ENCODE peak calls at places on chromosomes 4 and X, in eight cellular contexts. W is fibroblast of pulmonary artery, M is astrocyte of the cerebellum, I is mesothelial cell of epicardium, D is breast epithelium, X is sigmoid colon, L is fibroblast of lung, Y is astrocyte of the spinal cord. K is an unnamed sample.

GRCh38 chr4:128573781-128574508 is 235.6 kb upstream of the JADE1 start:
- DNase-seq in D (no peak), M (peak), L (no peak), X (no peak), Y (peak), W (peak), I (no peak), K (no peak)

GRCh38 chrX:64097891-64098290 is 107.6 kb downstream of the AMER1 start:
- DNase-seq in Y (no peak), L (no peak), X (no peak), W (no peak), M (no peak), I (no peak), D (no peak), K (no peak)

GRCh38 chrX:37871626-37872302 is 24.4 kb upstream of the DYNLT3 start:
- DNase-seq in M (peak), Y (peak), L (peak), X (no peak), W (peak), I (no peak), D (no peak), K (no peak)

GRCh38 chrX:19670321-19670750 is 155.0 kb upstream of the MAP3K15 start:
- DNase-seq in L (peak), I (no peak), X (no peak), W (peak), Y (peak), M (no peak), D (no peak), K (no peak)

GRCh38 chrX:112670964-112671363 is 8.8 kb downstream of the LHFPL1 start:
- DNase-seq in L (no peak), Y (no peak), X (no peak), M (no peak), W (no peak), I (no peak), D (no peak), K (no peak)

GRCh38 chr4:123182289-123182688 is 214.3 kb upstream of the SPRY1 start:
- DNase-seq in Y (no peak), D (no peak), L (no peak), I (no peak), M (no peak), W (no peak), X (no peak), K (no peak)

GRCh38 chrX:468979-469378 is 82.3 kb upstream of the PPP2R3B start:
- DNase-seq in M (no peak), I (no peak), X (peak), W (no peak), L (no peak), D (no peak), Y (no peak), K (no peak)

GRCh38 chr4:88335092-88335665 is 43.5 kb upstream of the HERC6 start:
- DNase-seq in W (no peak), M (no peak), D (no peak), Y (no peak), X (no peak), L (peak), I (no peak), K (no peak)

GRCh38 chr4:38179690-38180299 is 219.6 kb downstream of the PTTG2 start:
- DNase-seq in D (peak), Y (peak), M (peak), X (peak), L (peak), W (peak), I (peak), K (peak)

DNA sequence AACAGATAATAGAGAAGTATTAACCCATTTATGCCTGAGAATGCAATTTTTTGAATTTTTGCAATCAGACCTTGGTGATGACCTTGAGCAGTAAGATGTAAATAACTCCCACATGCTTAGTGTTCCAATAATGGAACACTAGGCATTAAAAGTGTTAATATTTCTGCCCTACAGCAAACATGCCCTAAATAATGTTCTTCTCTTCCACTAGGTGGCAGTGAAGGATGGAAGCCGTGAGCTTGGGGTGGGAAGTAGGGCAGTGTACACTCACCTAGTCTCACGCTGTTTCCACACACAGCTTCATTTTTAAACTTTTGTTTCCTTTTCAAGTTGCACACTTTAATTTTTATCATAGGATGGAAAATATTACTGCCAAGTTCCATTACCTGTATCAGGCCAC is 613.1 kb upstream of the HS3ST1 start:
- DNase-seq in D (no peak), X (no peak), W (peak), Y (no peak), I (no peak), M (no peak), L (no peak), K (no peak)
- TF ChIP-seq CTCF in D (no peak), X (no peak), W (peak), Y (no peak), I (peak), M (no peak), L (no peak), K (no peak)

DNA sequence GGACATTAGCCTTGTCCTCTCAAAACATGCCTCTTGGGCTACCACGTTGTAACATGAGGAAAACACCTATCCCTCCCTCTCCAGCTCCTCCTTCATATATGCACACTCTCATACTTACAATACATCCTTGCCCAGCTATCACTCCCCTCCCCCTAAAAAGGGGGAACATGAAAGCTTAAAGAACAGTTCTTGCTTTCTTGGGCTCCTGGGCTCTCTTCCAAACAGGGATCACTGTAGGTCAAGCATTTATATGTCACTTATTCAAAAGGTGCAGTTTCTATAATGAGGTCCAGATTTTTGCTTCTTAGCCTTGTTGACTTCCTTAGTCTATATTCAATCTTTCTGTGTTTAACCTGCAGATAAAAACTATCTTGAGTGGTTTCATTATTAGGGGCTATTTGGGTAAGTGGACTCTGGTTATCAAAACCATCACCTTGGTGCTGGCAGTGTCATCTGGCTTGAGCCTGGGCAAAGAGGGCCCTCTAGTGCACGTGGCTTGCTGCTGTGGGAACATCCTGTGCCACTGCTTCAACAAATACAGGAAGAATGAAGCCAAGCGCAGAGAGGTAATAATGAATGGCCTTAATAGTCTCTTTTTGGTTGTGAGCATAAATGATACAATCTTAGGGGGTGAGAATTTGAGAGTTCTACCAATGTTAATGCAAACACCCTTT is 119.4 kb downstream of the AKAP4 start:
- DNase-seq in Y (peak), X (no peak), L (peak), I (no peak), W (peak), D (no peak), M (no peak), K (peak)
- TF ChIP-seq CTCF in Y (peak), X (no peak), L (peak), I (no peak), W (peak), D (no peak), M (peak), K (peak)

DNA sequence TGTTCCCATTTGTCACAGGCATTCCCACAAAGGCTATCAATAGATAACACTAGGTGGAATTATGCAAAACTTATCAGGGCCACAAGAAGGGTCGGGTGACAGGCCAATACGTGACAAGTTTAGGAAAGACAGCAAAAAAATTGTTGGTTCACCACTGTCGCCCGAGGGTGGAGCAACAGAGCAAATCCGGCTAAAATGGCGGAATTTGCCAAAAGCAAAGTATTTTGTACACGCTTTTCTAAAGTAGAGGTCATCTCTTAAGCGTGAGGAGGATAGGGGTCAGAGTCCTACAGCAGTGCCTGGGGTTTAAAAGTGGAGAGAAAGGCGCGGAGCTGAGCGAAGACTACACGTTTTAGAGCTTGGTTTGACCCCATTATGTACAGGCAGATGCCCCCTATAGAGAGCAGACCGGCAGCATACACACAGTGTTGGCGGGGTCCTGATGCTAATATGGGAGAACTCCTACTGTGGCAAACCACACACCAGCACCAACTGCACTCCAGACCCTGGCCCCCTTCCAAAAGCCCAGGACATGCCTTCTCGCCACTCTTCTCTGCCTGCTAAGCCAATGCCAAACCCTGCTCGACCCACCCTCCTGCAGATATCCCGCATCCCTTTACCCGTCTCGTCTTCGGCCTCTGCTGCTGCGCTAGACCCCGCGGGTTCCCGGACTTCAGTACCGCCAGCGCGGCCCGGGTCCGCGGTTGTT is 733 bp downstream of the CCNA2 start:
- DNase-seq in D (no peak), I (no peak), Y (peak), L (peak), M (no peak), W (peak), X (peak), K (peak)
- TF ChIP-seq CTCF in D (no peak), I (no peak), Y (no peak), L (peak), M (peak), W (peak), X (no peak), K (no peak)

DNA sequence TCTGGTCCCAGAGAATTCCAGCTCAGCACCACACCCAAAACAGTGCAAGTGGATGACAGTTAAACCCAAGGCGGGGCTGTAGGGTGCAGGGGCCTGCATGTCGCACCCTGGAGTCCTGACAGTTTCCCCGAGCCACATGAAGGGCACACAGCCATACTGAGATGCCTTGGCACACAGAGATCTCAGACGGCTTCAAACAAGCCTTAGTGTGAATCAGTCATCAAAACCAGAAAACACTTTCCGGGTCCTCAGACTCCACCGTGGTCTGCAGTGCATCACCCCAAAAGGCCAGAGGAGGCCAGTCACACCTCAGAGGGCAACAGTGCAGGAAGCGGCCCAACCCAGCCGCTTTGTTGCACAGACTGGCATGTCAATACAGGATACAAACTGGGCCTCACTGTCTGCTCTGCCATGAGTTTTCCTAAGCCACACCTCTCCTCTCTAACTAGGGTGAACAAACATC is 64.6 kb upstream of the ENPP6 start:
- DNase-seq in W (no peak), D (no peak), I (no peak), M (no peak), L (no peak), X (no peak), Y (no peak), K (peak)
- TF ChIP-seq CTCF in W (no peak), D (peak), I (no peak), M (no peak), L (no peak), X (no peak), Y (no peak), K (peak)

GRCh38 chr4:54695359-54696149 is 37.8 kb downstream of the KIT start:
- DNase-seq in L (no peak), M (no peak), X (no peak), I (no peak), D (no peak), Y (no peak), W (no peak), K (no peak)
- TF ChIP-seq CTCF in L (no peak), M (no peak), X (no peak), I (no peak), D (no peak), Y (no peak), W (no peak), K (no peak)

DNA sequence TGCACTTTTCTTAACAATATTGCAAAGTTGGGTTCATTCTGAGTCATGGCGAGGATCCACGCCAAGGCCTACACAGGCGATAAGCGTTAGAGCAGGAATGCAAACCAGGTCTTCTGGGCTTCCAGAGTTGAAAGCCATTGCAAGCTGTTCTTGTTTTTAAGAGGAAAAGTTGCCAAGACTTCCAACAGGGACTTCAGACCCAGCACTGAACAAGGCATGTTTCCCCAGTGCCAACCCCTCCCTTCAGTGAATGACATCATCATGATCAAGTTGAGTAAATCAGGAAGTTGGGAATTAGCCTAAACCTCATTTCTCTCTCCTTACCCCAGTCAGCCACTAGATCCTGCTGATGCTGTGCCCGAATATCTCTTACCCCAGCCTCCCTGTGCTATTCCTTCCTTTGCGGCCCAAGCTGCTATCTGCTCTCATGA is 355.1 kb downstream of the HS3ST1 start:
- DNase-seq in M (peak), X (no peak), W (peak), L (peak), Y (peak), I (no peak), D (no peak), K (peak)
- TF ChIP-seq CTCF in M (peak), X (no peak), W (no peak), L (no peak), Y (no peak), I (no peak), D (no peak), K (no peak)

GRCh38 chrX:24026403-24026801 is 584 bp downstream of the KLHL15 start:
- DNase-seq in X (no peak), M (no peak), Y (peak), L (peak), I (no peak), D (no peak), W (peak), K (no peak)

GRCh38 chrX:24023972-24024664 is 2.9 kb downstream of the KLHL15 start:
- DNase-seq in I (no peak), W (peak), D (no peak), Y (peak), L (peak), M (no peak), X (no peak), K (no peak)

GRCh38 chrX:24023538-24023937 is 3.4 kb downstream of the KLHL15 start:
- DNase-seq in I (no peak), D (no peak), L (no peak), X (no peak), M (no peak), W (no peak), Y (no peak), K (no peak)

GRCh38 chrX:24025741-24026402 is 1.1 kb downstream of the KLHL15 start:
- DNase-seq in I (no peak), M (peak), D (peak), W (peak), L (peak), X (peak), Y (peak), K (no peak)

DNA sequence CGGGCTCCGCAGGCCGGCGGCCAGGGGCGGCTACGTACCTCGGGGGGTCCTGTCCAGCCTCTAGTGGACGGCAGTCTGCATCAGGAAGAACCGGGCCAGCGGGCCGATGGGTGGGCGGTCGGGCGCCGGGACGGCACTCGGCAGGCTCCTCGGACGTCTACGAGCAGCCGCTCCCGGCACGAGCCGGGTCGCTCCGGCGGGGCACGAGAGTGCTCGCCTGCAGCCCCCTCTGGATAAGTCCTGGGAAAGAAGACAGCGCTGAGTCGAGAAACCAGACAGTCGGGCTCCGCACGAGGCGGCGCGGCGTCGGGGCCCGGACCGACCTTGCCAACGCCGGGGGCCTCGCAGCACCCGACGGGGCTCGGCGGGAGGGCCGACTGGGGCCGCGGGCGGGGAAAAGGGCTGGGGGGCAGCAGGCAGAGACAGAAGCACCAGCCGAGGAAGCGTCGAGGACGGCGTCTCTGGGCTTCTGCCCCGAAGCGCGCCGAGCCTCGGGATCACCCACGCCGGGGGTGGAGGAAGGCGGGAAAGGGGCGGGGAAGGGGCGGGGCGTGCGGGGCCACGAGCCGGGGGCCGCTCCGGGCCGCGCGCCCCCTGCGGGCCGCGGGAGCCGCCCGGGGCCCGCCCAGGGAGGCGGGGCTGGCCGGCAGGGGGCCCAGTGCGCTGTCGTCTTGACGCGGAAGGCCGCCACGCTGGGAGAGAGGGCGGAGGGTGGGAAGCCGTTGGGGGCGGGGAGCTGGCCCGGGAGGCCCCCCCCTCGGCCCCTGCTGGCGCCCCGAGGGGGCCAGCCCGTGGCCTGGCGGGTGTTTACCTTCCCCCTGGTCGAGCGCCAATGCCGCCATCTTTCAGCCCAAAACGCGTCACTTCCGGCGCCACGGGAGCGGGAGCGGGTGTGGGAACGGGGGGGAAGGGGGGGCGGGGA is 1.9 kb downstream of the KLHL15 start:
- DNase-seq in W (peak), X (peak), Y (peak), M (peak), I (peak), L (peak), D (peak), K (peak)
- TF ChIP-seq CTCF in W (no peak), X (no peak), Y (no peak), M (no peak), I (peak), L (no peak), D (no peak), K (no peak)

K was measured in transverse colon.